ENCODE peak calls at places on chromosome 18, in seven cellular contexts. J is HepG2, E is GM12878, G is transverse colon, N is stomach, I is K562, M is HL-60. U is an unnamed sample.

GRCh38 chr18:58866261-58867232 is 1.9 kb downstream of the ZNF532 start:
- DNase-seq in J (no peak), E (no peak), G (no peak), I (no peak), N (no peak), M (no peak), U (no peak)

GRCh38 chr18:13473751-13474150 is 252.6 kb downstream of the FAM210A start:
- DNase-seq in I (no peak), E (no peak), G (no peak), N (no peak), M (no peak), J (no peak), U (no peak)

GRCh38 chr18:80067321-80067720 is 33.1 kb downstream of the RBFA start:
- DNase-seq in J (no peak), E (no peak), N (no peak), G (no peak), I (no peak), M (no peak), U (no peak)

GRCh38 chr18:39872566-39872965 is 2082.5 kb upstream of the PIK3C3 start:
- DNase-seq in J (no peak), M (no peak), E (no peak), I (no peak), N (no peak), G (no peak), U (no peak)

GRCh38 chr18:3721771-3722661 is 272.0 kb downstream of the TGIF1 start:
- DNase-seq in G (no peak), J (no peak), M (peak), I (no peak), N (no peak), E (no peak), U (no peak)

GRCh38 chr18:6052449-6052913 is 157.2 kb upstream of the TMEM200C start:
- DNase-seq in J (peak), G (no peak), I (no peak), E (no peak), M (no peak), N (no peak), U (no peak)

GRCh38 chr18:75170916-75171315 is 38.0 kb downstream of the PTGR3 start:
- DNase-seq in E (no peak), G (no peak), J (no peak), N (no peak), M (no peak), I (no peak), U (no peak)

GRCh38 chr18:61741881-61742280 is 150.9 kb downstream of the RNF152 start:
- DNase-seq in I (no peak), N (no peak), E (no peak), J (no peak), M (no peak), G (no peak), U (no peak)

GRCh38 chr18:43919565-43919964 is 642.3 kb upstream of the SYT4 start:
- DNase-seq in N (no peak), J (no peak), I (no peak), M (no peak), G (no peak), E (no peak), U (no peak)

GRCh38 chr18:47413327-47413726 is 161.9 kb upstream of the SKOR2 start:
- DNase-seq in E (no peak), I (no peak), J (no peak), G (peak), M (no peak), N (peak), U (no peak)
- TF ChIP-seq POLR2AphosphoS5 in E (no peak), I (no peak), J (no peak), G (no peak), M (no peak), N (no peak), U (no peak)

DNA sequence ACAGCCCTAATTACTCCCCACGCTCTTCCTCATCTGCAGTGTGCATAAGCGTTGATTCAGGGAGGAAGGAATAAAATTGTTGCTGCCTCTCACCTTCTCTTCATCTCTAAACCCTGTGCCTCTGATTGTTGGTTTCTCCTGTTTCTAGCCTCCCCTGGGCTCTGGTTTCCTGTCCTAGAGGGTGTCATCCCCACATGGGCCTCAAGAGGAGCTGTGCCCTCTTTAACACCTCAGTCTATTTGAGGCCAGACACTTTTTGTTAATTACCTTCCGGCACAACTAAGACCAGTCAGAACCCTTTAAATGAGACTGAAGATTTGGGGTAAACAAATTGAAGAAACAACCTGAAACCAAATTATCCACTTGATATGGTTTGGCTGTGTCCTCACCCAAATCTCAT is 9.7 kb downstream of the CTAGE1 start:
- DNase-seq in N (no peak), M (no peak), J (no peak), G (no peak), E (no peak), I (no peak), U (no peak)
- TF ChIP-seq CTCF in N (no peak), M (no peak), J (no peak), G (no peak), E (no peak), I (no peak), U (no peak)

GRCh38 chr18:49560277-49561126 is 1.4 kb upstream of the LIPG start:
- DNase-seq in N (no peak), G (peak), E (no peak), J (no peak), I (no peak), M (no peak), U (no peak)
- TF ChIP-seq POLR2AphosphoS5 in N (no peak), G (no peak), E (no peak), J (no peak), I (no peak), M (no peak), U (no peak)

GRCh38 chr18:73151086-73151485 is 283.3 kb upstream of the NETO1 start:
- DNase-seq in J (no peak), I (no peak), M (no peak), N (no peak), E (no peak), G (no peak), U (no peak)

GRCh38 chr18:73147591-73147990 is 279.8 kb upstream of the NETO1 start:
- DNase-seq in N (no peak), M (no peak), J (no peak), G (no peak), I (no peak), E (no peak), U (no peak)

GRCh38 chr18:73153271-73153670 is 285.5 kb upstream of the NETO1 start:
- DNase-seq in I (no peak), E (no peak), N (no peak), J (no peak), G (no peak), M (no peak), U (no peak)

GRCh38 chr18:73156117-73156516 is 288.3 kb upstream of the NETO1 start:
- DNase-seq in I (no peak), J (no peak), G (no peak), N (no peak), M (no peak), E (no peak), U (no peak)

GRCh38 chr18:73150199-73150598 is 282.4 kb upstream of the NETO1 start:
- DNase-seq in M (no peak), I (no peak), E (no peak), N (no peak), G (no peak), J (no peak), U (no peak)
- TF ChIP-seq CTCF in M (no peak), I (no peak), E (no peak), N (no peak), G (no peak), J (no peak), U (no peak)

GRCh38 chr18:36828630-36829361 is at the start of the genes KIAA1328 and TPGS2:
- DNase-seq in N (peak), G (peak), J (peak), M (peak), I (peak), E (peak), U (peak)

GRCh38 chr18:36830141-36830495 is 1.2 kb downstream of the KIAA1328 start:
- DNase-seq in J (peak), E (no peak), M (no peak), I (no peak), G (no peak), N (no peak), U (no peak)

GRCh38 chr18:36825526-36825925 is 3.3 kb downstream of the TPGS2 start:
- DNase-seq in J (no peak), I (no peak), N (no peak), M (no peak), G (no peak), E (no peak), U (no peak)

GRCh38 chr18:36829362-36830140 is 624 bp downstream of the KIAA1328 start:
- DNase-seq in I (peak), G (no peak), M (no peak), N (no peak), J (peak), E (no peak), U (no peak)

GRCh38 chr18:36828157-36828629 is 609 bp downstream of the TPGS2 start:
- DNase-seq in E (no peak), J (peak), I (no peak), N (no peak), G (peak), M (peak), U (no peak)
- TF ChIP-seq POLR2AphosphoS5 in E (no peak), J (no peak), I (no peak), N (no peak), G (no peak), M (no peak), U (no peak)

GRCh38 chr18:24414349-24415003 is 12.0 kb upstream of the IMPACT start:
- DNase-seq in M (no peak), E (no peak), N (no peak), G (no peak), J (no peak), I (no peak), U (no peak)
- TF ChIP-seq CTCF in M (no peak), E (no peak), N (no peak), G (no peak), J (no peak), I (no peak), U (no peak)

DNA sequence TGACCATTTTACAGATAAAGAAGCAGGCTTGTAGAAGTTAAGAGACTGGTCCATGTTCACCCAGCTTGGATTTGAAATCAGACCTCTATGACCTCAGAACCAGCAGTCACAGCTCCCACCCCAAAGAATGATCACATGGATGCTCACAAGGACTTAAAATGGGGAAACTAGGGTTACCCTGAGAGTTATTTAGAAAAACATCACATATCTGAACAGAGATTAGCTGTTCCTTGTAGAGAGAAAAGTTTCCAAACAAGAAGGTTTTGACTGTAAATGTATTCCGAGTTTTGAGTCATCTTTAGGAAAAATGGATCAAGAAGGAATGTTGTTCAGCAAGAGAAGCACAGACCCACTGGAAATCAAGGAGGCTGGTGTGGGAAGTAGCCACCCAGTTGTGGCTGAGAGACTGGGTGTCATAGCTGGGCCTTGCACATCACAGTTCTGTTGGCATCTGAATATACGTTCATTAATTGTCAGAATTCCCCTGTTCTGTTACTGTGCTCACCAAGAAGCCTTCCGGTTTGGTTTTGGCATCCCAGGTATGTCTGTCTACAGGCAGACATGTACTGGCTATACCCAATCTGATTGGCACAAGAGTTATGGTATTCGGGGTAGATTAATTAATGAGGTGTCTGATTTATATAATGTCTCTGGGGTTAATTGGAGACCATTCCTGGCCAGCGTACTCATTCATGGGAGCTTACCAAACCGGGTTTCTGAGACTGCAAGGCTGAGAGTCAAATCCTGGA is 371.8 kb upstream of the SLC14A2 start:
- DNase-seq in G (no peak), M (no peak), I (no peak), J (no peak), E (no peak), N (no peak), U (no peak)
- TF ChIP-seq POLR2AphosphoS5 in G (no peak), M (no peak), I (no peak), J (no peak), E (no peak), N (peak), U (no peak)

GRCh38 chr18:68152770-68153169 is 562.1 kb downstream of the TMX3 start:
- DNase-seq in E (no peak), I (no peak), N (no peak), M (peak), J (peak), G (no peak), U (no peak)
- TF ChIP-seq CTCF in E (no peak), I (no peak), N (no peak), M (peak), J (peak), G (no peak), U (no peak)

GRCh38 chr18:9055185-9055584 is 47.3 kb upstream of the NDUFV2 start:
- DNase-seq in E (no peak), N (no peak), M (no peak), I (peak), G (no peak), J (no peak), U (no peak)
- TF ChIP-seq POLR2AphosphoS5 in E (no peak), N (peak), M (no peak), I (no peak), G (no peak), J (no peak), U (no peak)